ENCODE peak calls at places on chromosomes 1 and 21, in ten cellular contexts. K is ACHN; T is fibroblast of the aortic adventitia; M is cardiac muscle cell; R is T-helper 2 cell; B is upper lobe of right lung; H is right lobe of liver; F is ascending aorta; S is stimulated activated CD8-positive, alpha-beta memory T cell treated with anti-CD3 and anti-CD28 coated beads, Interleukin-15, amount 100 ng/mL, for 48 hours; I is dorsolateral prefrontal cortex. C is an unnamed sample.

GRCh38 chr1:66938618-66939017 is 13.8 kb downstream of the MIER1 start:
- DNase-seq in K (peak; percentile 29), T (peak; percentile 68), M (no peak), R (no peak), B (no peak), H (no peak), F (no peak), S (no peak), I (no peak), C (no peak)

GRCh38 chr1:236524142-236524891 is 535 bp downstream of the LGALS8 start:
- DNase-seq in K (peak; percentile 88), T (peak; percentile 81), M (peak; percentile 63), R (no peak), B (no peak), H (peak; percentile 40), F (peak; percentile 81), S (peak; percentile 32), I (peak; percentile 35), C (peak; percentile 48)

GRCh38 chr1:37274491-37274890 is 199.9 kb upstream of the ZC3H12A start:
- DNase-seq in K (no peak), T (no peak), M (no peak), R (no peak), B (no peak), H (no peak), F (no peak), S (no peak), I (no peak), C (no peak)

GRCh38 chr1:225699336-225699735 is 46.4 kb upstream of the ENAH start:
- DNase-seq in K (no peak), T (peak; percentile 58), M (no peak), R (no peak), B (no peak), H (no peak), F (no peak), S (no peak), I (no peak), C (no peak)

GRCh38 chr1:165353731-165354671 is 2.5 kb downstream of the LMX1A start:
- DNase-seq in K (no peak), T (no peak), M (peak; percentile 34), R (no peak), B (no peak), H (no peak), F (no peak), S (no peak), I (no peak), C (no peak)

GRCh38 chr1:43437031-43437973 is 16.4 kb downstream of the HYI start:
- DNase-seq in K (no peak), T (no peak), M (no peak), R (no peak), B (no peak), H (no peak), F (peak; percentile 43), S (no peak), I (no peak), C (no peak)

GRCh38 chr1:5729636-5730145 is 262.5 kb downstream of the NPHP4 start:
- DNase-seq in K (no peak), T (no peak), M (no peak), R (no peak), B (peak; percentile 18), H (peak; percentile 5), F (no peak), S (no peak), I (no peak), C (no peak)

GRCh38 chr1:193142409-193142808 is 20.6 kb downstream of the CDC73 start:
- DNase-seq in K (no peak), T (no peak), M (no peak), R (no peak), B (no peak), H (no peak), F (no peak), S (no peak), I (no peak), C (no peak)

GRCh38 chr1:31788825-31789256 is 24.7 kb upstream of the ADGRB2 start:
- DNase-seq in K (peak; percentile 47), T (peak; percentile 91), M (no peak), R (no peak), B (no peak), H (no peak), F (no peak), S (no peak), I (no peak), C (no peak)

GRCh38 chr1:225875044-225875822 is 6.9 kb downstream of the TMEM63A start:
- DNase-seq in K (no peak), T (no peak), M (no peak), R (no peak), B (peak; percentile 85), H (no peak), F (no peak), S (no peak), I (no peak), C (no peak)

GRCh38 chr21:28421716-28422480 is 570.8 kb downstream of the LTN1 start:
- DNase-seq in K (no peak), T (peak; percentile 95), M (no peak), R (no peak), B (no peak), H (no peak), F (no peak), S (no peak), I (no peak), C (no peak)

GRCh38 chr1:201220388-201220715 is 29.7 kb downstream of the IGFN1 start:
- DNase-seq in K (no peak), T (peak; percentile 2), M (no peak), R (no peak), B (no peak), H (no peak), F (no peak), S (no peak), I (no peak), C (no peak)

GRCh38 chr21:16573581-16573980 is 843.8 kb downstream of the USP25 start:
- DNase-seq in K (no peak), T (peak; percentile 71), M (no peak), R (no peak), B (no peak), H (no peak), F (no peak), S (no peak), I (no peak), C (no peak)

GRCh38 chr1:210978316-210978993 is 155.5 kb downstream of the KCNH1 start:
- DNase-seq in K (peak; percentile 88), T (no peak), M (no peak), R (no peak), B (no peak), H (no peak), F (no peak), S (no peak), I (no peak), C (no peak)

GRCh38 chr1:11982010-11982392 is 1.8 kb downstream of the MFN2 start:
- DNase-seq in K (no peak), T (no peak), M (no peak), R (no peak), B (no peak), H (no peak), F (no peak), S (no peak), I (no peak), C (no peak)

GRCh38 chr1:12597792-12598191 is 20.2 kb downstream of the DHRS3 start:
- DNase-seq in K (no peak), T (no peak), M (no peak), R (no peak), B (peak; percentile 77), H (peak; percentile 82), F (no peak), S (no peak), I (no peak), C (no peak)

GRCh38 chr1:156371553-156372264 is 2.7 kb downstream of the RHBG start:
- DNase-seq in K (no peak), T (peak; percentile 72), M (no peak), R (no peak), B (peak; percentile 83), H (peak; percentile 61), F (no peak), S (no peak), I (no peak), C (no peak)

GRCh38 chr1:229556551-229556950 is 2.0 kb downstream of the ABCB10 start:
- DNase-seq in K (no peak), T (no peak), M (no peak), R (no peak), B (no peak), H (no peak), F (no peak), S (no peak), I (no peak), C (no peak)

GRCh38 chr1:19120070-19120469 is 90.0 kb downstream of the UBR4 start:
- DNase-seq in K (no peak), T (no peak), M (no peak), R (no peak), B (no peak), H (no peak), F (no peak), S (no peak), I (no peak), C (no peak)

GRCh38 chr21:27466175-27466574 is 499.3 kb upstream of the ADAMTS5 start:
- DNase-seq in K (no peak), T (no peak), M (no peak), R (no peak), B (no peak), H (no peak), F (no peak), S (no peak), I (no peak), C (no peak)

GRCh38 chr1:32872189-32872898 is 1.6 kb upstream of the FNDC5 start:
- DNase-seq in K (peak; percentile 44), T (peak; percentile 63), M (peak; percentile 85), R (peak; percentile 31), B (peak; percentile 73), H (peak; percentile 58), F (peak; percentile 84), S (peak; percentile 32), I (peak; percentile 69), C (no peak)

GRCh38 chr1:112594208-112594876 is 24.6 kb downstream of the ST7L start:
- DNase-seq in K (no peak), T (no peak), M (no peak), R (no peak), B (no peak), H (no peak), F (no peak), S (no peak), I (no peak), C (no peak)